ENCODE peak calls at places on chromosomes 12 and 14, in nine cellular contexts. One of them, this sample, is unnamed.

GRCh38 chr14:102524026-102524450 is 14.5 kb upstream of the ANKRD9 start:
- DNase-seq in astrocyte: no peak
- DNase-seq in posterior vena cava: no peak
- DNase-seq in M059J: no peak
- DNase-seq in GF-D8: no peak
- DNase-seq in HTR-8/SVneo: no peak
- DNase-seq in GM23338: peak
- DNase-seq in GDM1: no peak
- DNase-seq in CD4-positive, alpha-beta memory T cell: no peak
- DNase-seq in this sample: no peak

GRCh38 chr14:92692822-92693226 is 55.6 kb downstream of the LGMN start:
- DNase-seq in astrocyte: peak
- DNase-seq in M059J: peak
- DNase-seq in GM23338: no peak
- DNase-seq in GF-D8: peak
- DNase-seq in HTR-8/SVneo: no peak
- DNase-seq in GDM1: peak
- DNase-seq in CD4-positive, alpha-beta memory T cell: peak
- DNase-seq in posterior vena cava: peak
- DNase-seq in this sample: no peak

GRCh38 chr12:116346751-116347150 is 69.3 kb upstream of the MED13L start:
- DNase-seq in GF-D8: no peak
- DNase-seq in HTR-8/SVneo: peak
- DNase-seq in GM23338: no peak
- DNase-seq in astrocyte: peak
- DNase-seq in posterior vena cava: no peak
- DNase-seq in M059J: peak
- DNase-seq in CD4-positive, alpha-beta memory T cell: no peak
- DNase-seq in GDM1: no peak
- DNase-seq in this sample: peak

GRCh38 chr12:3920378-3921141 is 47.4 kb upstream of the PARP11 start:
- DNase-seq in posterior vena cava: no peak
- DNase-seq in CD4-positive, alpha-beta memory T cell: no peak
- DNase-seq in GM23338: no peak
- DNase-seq in HTR-8/SVneo: no peak
- DNase-seq in GDM1: no peak
- DNase-seq in M059J: peak
- DNase-seq in astrocyte: peak
- DNase-seq in GF-D8: no peak
- DNase-seq in this sample: no peak

GRCh38 chr12:80059875-80060274 is 39.5 kb upstream of the OTOGL start:
- DNase-seq in GM23338: no peak
- DNase-seq in GDM1: no peak
- DNase-seq in HTR-8/SVneo: no peak
- DNase-seq in GF-D8: no peak
- DNase-seq in CD4-positive, alpha-beta memory T cell: no peak
- DNase-seq in M059J: no peak
- DNase-seq in posterior vena cava: no peak
- DNase-seq in astrocyte: no peak
- DNase-seq in this sample: no peak

GRCh38 chr12:122799635-122800243 is 25.4 kb downstream of the CCDC62 start:
- DNase-seq in GF-D8: no peak
- DNase-seq in CD4-positive, alpha-beta memory T cell: no peak
- DNase-seq in GDM1: no peak
- DNase-seq in GM23338: no peak
- DNase-seq in HTR-8/SVneo: no peak
- DNase-seq in M059J: no peak
- DNase-seq in astrocyte: no peak
- DNase-seq in posterior vena cava: peak
- DNase-seq in this sample: no peak

GRCh38 chr12:91017511-91018263 is 12.9 kb upstream of the EPYC start:
- DNase-seq in CD4-positive, alpha-beta memory T cell: no peak
- DNase-seq in GM23338: no peak
- DNase-seq in HTR-8/SVneo: no peak
- DNase-seq in posterior vena cava: peak
- DNase-seq in GDM1: no peak
- DNase-seq in M059J: no peak
- DNase-seq in GF-D8: no peak
- DNase-seq in astrocyte: no peak
- DNase-seq in this sample: no peak

GRCh38 chr12:111368291-111368683 is 608 bp downstream of the PHETA1 start:
- DNase-seq in posterior vena cava: no peak
- DNase-seq in GM23338: no peak
- DNase-seq in M059J: no peak
- DNase-seq in CD4-positive, alpha-beta memory T cell: peak
- DNase-seq in GDM1: no peak
- DNase-seq in astrocyte: no peak
- DNase-seq in HTR-8/SVneo: no peak
- DNase-seq in GF-D8: no peak
- DNase-seq in this sample: no peak